ENCODE peak calls at places on chromosomes 7 and 10, in ten cellular contexts. M is fibroblast of lung, H is PC-3, N is astrocyte, W is MM.1S, I is HepG2, C is DND-41, A is neural progenitor cell, F is hepatocyte, L is mammary epithelial cell. Y is an unnamed sample.

GRCh38 chr7:48025630-48026029 is 3.3 kb downstream of the SUN3 start:
- DNase-seq in A (no peak), L (no peak), F (peak), M (no peak), C (no peak), N (no peak), I (peak), W (no peak), H (peak), Y (no peak)

GRCh38 chr7:50856231-50856630 is 73.5 kb upstream of the GRB10 start:
- DNase-seq in W (no peak), H (no peak), L (no peak), I (no peak), N (no peak), C (no peak), A (no peak), M (no peak), F (no peak), Y (no peak)

GRCh38 chr7:124101173-124101768 is 68.4 kb upstream of the TMEM229A start:
- DNase-seq in M (peak), L (no peak), A (peak), C (no peak), I (peak), N (no peak), W (peak), F (peak), H (peak), Y (no peak)

GRCh38 chr10:88557246-88557645 is 25.9 kb downstream of the RNLS start:
- DNase-seq in F (no peak), I (no peak), C (no peak), N (no peak), A (no peak), M (peak), L (no peak), H (no peak), W (no peak), Y (no peak)

GRCh38 chr10:59655309-59655708 is 54.3 kb downstream of the SLC16A9 start:
- DNase-seq in N (no peak), F (no peak), I (no peak), C (no peak), W (no peak), H (peak), M (no peak), A (no peak), L (no peak), Y (no peak)

GRCh38 chr10:94403034-94403822 is 887 bp downstream of the TBC1D12 start:
- DNase-seq in W (peak), A (peak), L (peak), M (peak), H (peak), N (peak), F (peak), C (no peak), I (peak), Y (peak)

GRCh38 chr10:14438576-14438975 is 107.9 kb upstream of the FRMD4A start:
- DNase-seq in N (no peak), W (no peak), A (no peak), C (no peak), H (no peak), M (no peak), F (no peak), L (no peak), I (no peak), Y (no peak)

GRCh38 chr10:49347827-49348226 is 48.1 kb downstream of the DRGX start:
- DNase-seq in N (no peak), C (no peak), L (no peak), M (no peak), A (no peak), W (no peak), F (no peak), H (no peak), I (no peak), Y (no peak)

GRCh38 chr10:58291538-58292174 is 22.7 kb downstream of the CISD1 start:
- DNase-seq in M (peak), L (peak), N (peak), C (peak), A (peak), H (peak), F (peak), I (peak), W (peak), Y (peak)

GRCh38 chr7:41039386-41040315 is 663.2 kb downstream of the INHBA start:
- DNase-seq in N (peak), A (no peak), C (no peak), I (no peak), H (no peak), M (no peak), W (no peak), F (no peak), L (no peak), Y (no peak)

GRCh38 chr7:32219416-32219815 is 149.2 kb upstream of the PDE1C start:
- DNase-seq in C (no peak), H (no peak), F (no peak), I (no peak), M (no peak), L (no peak), W (no peak), N (no peak), A (no peak), Y (no peak)

GRCh38 chr10:78630944-78631838 is 437.6 kb upstream of the ZMIZ1 start:
- DNase-seq in C (no peak), H (no peak), N (peak), W (no peak), L (no peak), M (peak), F (no peak), A (no peak), I (no peak), Y (no peak)

GRCh38 chr10:51867956-51868355 is 168.6 kb upstream of the CSTF2T start:
- DNase-seq in I (no peak), M (peak), W (no peak), A (no peak), F (no peak), C (no peak), N (peak), H (peak), L (peak), Y (no peak)

GRCh38 chr10:30529373-30529998 is 95.5 kb downstream of the MAP3K8 start:
- DNase-seq in H (no peak), N (no peak), L (no peak), I (no peak), A (no peak), W (peak), F (no peak), M (no peak), C (peak), Y (no peak)

GRCh38 chr10:77845455-77845850 is 81.1 kb downstream of the DLG5 start:
- DNase-seq in C (no peak), L (no peak), M (no peak), A (no peak), H (no peak), F (no peak), I (no peak), N (no peak), W (no peak), Y (no peak)

GRCh38 chr7:111089822-111090426 is 1.0 kb upstream of the LRRN3 start:
- DNase-seq in L (peak), I (peak), M (peak), F (peak), W (peak), A (peak), H (peak), N (no peak), C (no peak), Y (peak)

GRCh38 chr7:135774284-135774683 is 25.7 kb upstream of the FAM180A start:
- DNase-seq in N (peak), W (no peak), A (no peak), L (peak), M (peak), F (peak), C (no peak), I (peak), H (peak), Y (no peak)

GRCh38 chr10:531541-531940 is 157.9 kb downstream of the DIP2C start:
- DNase-seq in F (no peak), N (no peak), A (no peak), L (no peak), M (no peak), H (no peak), I (no peak), C (no peak), W (no peak), Y (no peak)

GRCh38 chr7:156840134-156840533 is 52.8 kb downstream of the LMBR1 start:
- DNase-seq in I (no peak), F (no peak), M (no peak), A (no peak), H (no peak), C (no peak), N (no peak), W (no peak), L (no peak), Y (peak)

GRCh38 chr10:6995846-6996245 is 415.0 kb downstream of the SFMBT2 start:
- DNase-seq in F (no peak), L (no peak), W (no peak), N (peak), A (no peak), C (no peak), M (peak), I (no peak), H (no peak), Y (no peak)

GRCh38 chr7:13949450-13949849 is 40.0 kb downstream of the ETV1 start:
- DNase-seq in L (no peak), C (no peak), M (no peak), A (no peak), N (no peak), H (no peak), W (no peak), F (peak), I (no peak), Y (no peak)

GRCh38 chr10:130230611-130231010 is 94.4 kb downstream of the GLRX3 start:
- DNase-seq in M (no peak), C (no peak), W (no peak), L (no peak), N (no peak), F (no peak), H (no peak), A (no peak), I (no peak), Y (no peak)

GRCh38 chr7:55309040-55309991 is 55.8 kb upstream of the LANCL2 start:
- DNase-seq in I (no peak), C (no peak), W (no peak), L (no peak), M (no peak), H (no peak), A (no peak), F (no peak), N (peak), Y (no peak)

GRCh38 chr7:21345361-21345760 is 82.5 kb upstream of the SP4 start:
- DNase-seq in N (no peak), H (no peak), I (no peak), A (no peak), F (no peak), L (no peak), M (no peak), C (no peak), W (no peak), Y (no peak)

GRCh38 chr10:32372000-32372875 is 25.3 kb upstream of the EPC1 start:
- DNase-seq in W (no peak), H (peak), L (no peak), F (no peak), I (no peak), M (no peak), N (no peak), C (no peak), A (no peak), Y (no peak)

GRCh38 chr7:128321044-128321422 is 22.7 kb downstream of the RBM28 start:
- DNase-seq in W (no peak), I (no peak), N (no peak), C (no peak), L (no peak), H (no peak), A (no peak), M (no peak), F (no peak), Y (no peak)

GRCh38 chr10:35092851-35093250 is 2.7 kb upstream of the CUL2 start:
- DNase-seq in I (no peak), C (no peak), M (no peak), L (no peak), H (peak), F (no peak), A (no peak), W (peak), N (no peak), Y (no peak)

GRCh38 chr7:88357295-88357694 is 50.6 kb upstream of the STEAP4 start:
- DNase-seq in L (peak), F (peak), H (peak), W (no peak), C (no peak), N (peak), A (no peak), M (peak), I (no peak), Y (no peak)

GRCh38 chr7:106464169-106464568 is 179.4 kb upstream of the NAMPT start:
- DNase-seq in W (no peak), F (no peak), L (no peak), M (peak), I (no peak), N (no peak), A (no peak), H (no peak), C (no peak), Y (no peak)

GRCh38 chr7:73715648-73716317 is 3.7 kb downstream of the STX1A start:
- DNase-seq in F (peak), A (no peak), W (no peak), I (peak), L (peak), M (peak), N (peak), H (peak), C (no peak), Y (peak)

GRCh38 chr7:33191326-33191725 is 62.0 kb downstream of the BBS9 start:
- DNase-seq in W (peak), M (no peak), H (peak), N (no peak), F (peak), I (peak), C (no peak), A (no peak), L (peak), Y (no peak)

GRCh38 chr10:79211616-79212015 is 135.7 kb upstream of the PPIF start:
- DNase-seq in F (no peak), I (no peak), N (no peak), A (no peak), H (no peak), W (no peak), M (no peak), C (no peak), L (no peak), Y (no peak)

GRCh38 chr10:7231420-7232414 is 179.1 kb downstream of the SFMBT2 start:
- DNase-seq in W (no peak), A (no peak), F (no peak), I (no peak), N (peak), H (no peak), C (no peak), L (no peak), M (no peak), Y (no peak)

GRCh38 chr10:119947325-119947724 is 54.8 kb downstream of the SEC23IP start:
- DNase-seq in I (no peak), N (no peak), W (no peak), F (no peak), M (peak), H (no peak), C (no peak), A (no peak), L (no peak), Y (no peak)

GRCh38 chr10:86290933-86291615 is 75.5 kb downstream of the GRID1 start:
- DNase-seq in L (no peak), F (no peak), A (no peak), W (no peak), M (no peak), I (no peak), C (no peak), N (no peak), H (no peak), Y (no peak)

GRCh38 chr10:74008212-74008731 is 10.4 kb downstream of the VCL start:
- DNase-seq in I (no peak), M (peak), W (peak), N (peak), C (no peak), F (no peak), L (peak), A (no peak), H (peak), Y (peak)

GRCh38 chr7:105309235-105310156 is 79.2 kb downstream of the SRPK2 start:
- DNase-seq in M (no peak), W (peak), H (no peak), A (peak), I (no peak), N (no peak), F (no peak), L (no peak), C (peak), Y (no peak)

GRCh38 chr10:48493083-48493871 is 111.6 kb downstream of the ARHGAP22 start:
- DNase-seq in F (no peak), A (no peak), M (no peak), W (peak), L (peak), I (no peak), C (no peak), H (no peak), N (no peak), Y (no peak)

DNA sequence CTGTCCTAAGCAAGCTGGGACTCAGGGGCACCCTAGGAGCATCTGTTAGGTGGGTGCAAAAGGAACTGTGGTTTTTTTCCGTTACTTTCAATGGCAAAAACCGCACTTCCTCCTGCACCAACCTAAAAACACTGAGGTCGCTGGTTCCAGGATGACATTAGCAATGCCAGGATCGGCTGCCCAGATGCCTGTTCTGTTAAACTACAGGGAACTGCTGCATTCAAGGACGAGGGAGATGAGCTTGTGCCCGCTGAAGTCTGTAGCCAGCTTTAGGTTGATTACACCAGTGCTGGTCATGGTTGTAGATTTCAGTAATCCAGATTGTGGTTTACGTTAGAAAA is 181.4 kb upstream of the PFKP start:
- DNase-seq in W (no peak), F (no peak), I (no peak), N (no peak), L (no peak), H (no peak), A (no peak), M (no peak), C (peak), Y (no peak)
- TF ChIP-seq EZH2 in W (no peak), F (no peak), I (no peak), N (no peak), L (no peak), H (no peak), A (no peak), M (no peak), C (no peak), Y (no peak)

DNA sequence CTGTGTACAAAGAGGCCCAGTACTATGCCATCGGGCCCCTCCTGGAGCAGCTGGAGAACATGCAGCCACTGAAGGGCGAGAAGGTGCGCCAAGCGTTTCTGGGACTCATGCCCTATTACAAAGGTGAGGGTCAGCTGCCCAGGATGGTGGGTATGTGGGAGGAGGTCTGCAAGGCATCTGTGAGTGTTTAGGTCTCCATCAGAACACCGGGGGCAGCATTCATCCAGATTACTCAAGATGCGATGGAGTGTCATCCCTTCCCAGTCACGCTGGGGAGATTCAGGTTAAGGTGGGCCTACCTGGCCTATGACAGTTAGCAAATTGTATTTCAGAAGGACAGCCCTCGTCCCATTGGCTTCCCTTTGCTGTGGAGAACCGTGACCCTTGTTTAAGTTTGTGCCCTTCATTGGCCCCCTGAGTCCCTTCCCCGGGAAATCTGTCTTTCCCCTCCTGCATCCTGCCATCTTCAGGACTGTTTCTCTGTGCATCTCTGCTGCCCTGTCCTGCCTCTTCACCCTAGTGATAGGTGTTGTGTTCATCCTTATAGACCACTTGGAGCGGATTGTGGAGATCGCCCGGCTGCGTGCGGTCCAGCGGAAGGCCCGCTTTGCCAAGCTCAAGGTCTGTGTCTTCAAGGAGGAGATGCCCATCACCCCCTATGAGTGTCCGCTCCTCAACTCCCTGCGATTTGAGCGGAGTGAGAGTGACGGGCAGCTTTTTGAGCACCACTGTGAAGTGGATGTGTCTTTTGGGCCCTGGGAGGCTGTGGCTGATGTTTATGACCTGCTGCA is 9.8 kb downstream of the KCTD7 start:
- DNase-seq in W (no peak), C (no peak), L (no peak), I (no peak), N (no peak), H (no peak), A (no peak), M (no peak), F (no peak), Y (no peak)
- TF ChIP-seq CTCF in W (no peak), C (peak), L (no peak), I (no peak), N (no peak), H (peak), A (no peak), M (no peak), F (no peak), Y (no peak)

GRCh38 chr7:84484502-84485079 is 290.0 kb upstream of the SEMA3A start:
- DNase-seq in H (peak), C (no peak), L (peak), M (no peak), A (no peak), W (no peak), N (peak), F (no peak), I (no peak), Y (peak)

GRCh38 chr7:84477786-84478405 is 283.3 kb upstream of the SEMA3A start:
- DNase-seq in A (no peak), L (peak), M (no peak), W (no peak), F (no peak), I (no peak), N (no peak), C (no peak), H (no peak), Y (no peak)

GRCh38 chr7:84479059-84479458 is 284.5 kb upstream of the SEMA3A start:
- DNase-seq in N (no peak), A (no peak), W (no peak), L (no peak), F (no peak), C (no peak), M (no peak), H (no peak), I (no peak), Y (no peak)

DNA sequence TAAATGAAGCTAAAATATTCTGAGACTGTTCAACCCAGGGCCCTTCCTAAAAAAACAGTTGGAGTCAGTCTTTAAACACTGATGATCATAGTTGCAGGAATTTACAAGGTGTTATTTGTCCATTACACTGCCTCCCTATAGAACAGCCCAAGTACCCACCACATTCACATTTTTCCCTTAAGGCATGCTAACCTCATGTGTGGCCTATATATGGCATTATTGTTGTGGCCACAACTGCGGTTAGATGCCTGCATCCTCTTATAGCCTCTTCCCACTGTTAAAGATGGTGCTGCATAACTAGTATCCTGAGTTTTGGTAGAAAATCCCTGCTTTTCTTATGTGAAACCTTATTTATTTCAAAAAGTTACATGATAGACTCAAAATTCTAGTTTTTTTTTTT is 287.9 kb upstream of the SEMA3A start:
- DNase-seq in A (no peak), M (no peak), F (no peak), N (no peak), W (no peak), L (no peak), I (no peak), H (no peak), C (no peak), Y (no peak)
- H3K27ac ChIP-seq in A (no peak), M (no peak), F (no peak), N (no peak), W (no peak), L (no peak), I (no peak), H (no peak), C (no peak), Y (no peak)

GRCh38 chr7:101179780-101180755 is at the start of gene NAT16:
- DNase-seq in H (no peak), L (no peak), C (no peak), F (no peak), W (no peak), I (no peak), A (peak), M (no peak), N (no peak), Y (no peak)
- TF ChIP-seq EZH2 in H (no peak), L (peak), C (no peak), F (peak), W (no peak), I (peak), A (peak), M (peak), N (peak), Y (peak)

Y was measured in A673.